ENCODE peak calls at places on chromosome 13, in five cellular contexts. J is breast epithelium, E is IMR-90, P is vagina, I is NB4. X is an unnamed sample.

GRCh38 chr13:79870123-79870522 is 389.2 kb downstream of the NDFIP2 start:
- DNase-seq in J (no peak), E (peak), P (no peak), I (no peak), X (no peak)

GRCh38 chr13:110499621-110500281 is 61.8 kb downstream of the RAB20 start:
- DNase-seq in J (no peak), E (peak), P (no peak), I (no peak), X (no peak)

GRCh38 chr13:74115138-74115537 is 19.1 kb downstream of the KLF12 start:
- DNase-seq in J (no peak), E (peak), P (no peak), I (no peak), X (no peak)

GRCh38 chr13:99971576-99972189 is at the start of gene ZIC5:
- DNase-seq in J (no peak), E (no peak), P (no peak), I (no peak), X (peak)

GRCh38 chr13:90623318-90624011 is 724.0 kb upstream of the MIR17HG start:
- DNase-seq in J (no peak), E (no peak), P (no peak), I (no peak), X (no peak)

GRCh38 chr13:66329988-66330429 is 900.1 kb downstream of the PCDH9 start:
- DNase-seq in J (no peak), E (peak), P (no peak), I (peak), X (no peak)

GRCh38 chr13:112435973-112436372 is 59.8 kb downstream of the SPACA7 start:
- DNase-seq in J (no peak), E (no peak), P (no peak), I (no peak), X (no peak)

GRCh38 chr13:81917829-81918228 is 1576.9 kb upstream of the SPRY2 start:
- DNase-seq in J (no peak), E (no peak), P (no peak), I (no peak), X (no peak)

GRCh38 chr13:38008636-38009035 is 139.1 kb upstream of the TRPC4 start:
- DNase-seq in J (no peak), E (no peak), P (no peak), I (no peak), X (no peak)

GRCh38 chr13:31209172-31209818 is 9.5 kb downstream of the B3GLCT start:
- DNase-seq in J (no peak), E (peak), P (no peak), I (no peak), X (no peak)

GRCh38 chr13:85725433-85725832 is 73.8 kb downstream of the SLITRK6 start:
- DNase-seq in J (no peak), E (no peak), P (no peak), I (no peak), X (no peak)

GRCh38 chr13:73138276-73138950 is 79.6 kb downstream of the KLF5 start:
- DNase-seq in J (no peak), E (peak), P (no peak), I (no peak), X (peak)

GRCh38 chr13:112726018-112726767 is 36.4 kb downstream of the ATP11A start:
- DNase-seq in J (no peak), E (no peak), P (no peak), I (no peak), X (peak)

GRCh38 chr13:40440990-40441820 is 225.2 kb downstream of the FOXO1 start:
- DNase-seq in J (peak), E (no peak), P (no peak), I (no peak), X (peak)

GRCh38 chr13:107847406-107847805 is 367.9 kb downstream of the LIG4 start:
- DNase-seq in J (no peak), E (peak), P (no peak), I (no peak), X (no peak)

GRCh38 chr13:20680416-20681080 is 23.0 kb upstream of the IL17D start:
- DNase-seq in J (no peak), E (no peak), P (no peak), I (no peak), X (no peak)

GRCh38 chr13:67877031-67877430 is 646.9 kb upstream of the PCDH9 start:
- DNase-seq in J (no peak), E (no peak), P (no peak), I (no peak), X (peak)

GRCh38 chr13:46405457-46405856 is 18.4 kb upstream of the RUBCNL start:
- DNase-seq in J (no peak), E (no peak), P (no peak), I (peak), X (no peak)

GRCh38 chr13:27053235-27053884 is 118.3 kb downstream of the USP12 start:
- DNase-seq in J (no peak), E (no peak), P (no peak), I (peak), X (no peak)

GRCh38 chr13:35838356-35838755 is 292.8 kb downstream of the DCLK1 start:
- DNase-seq in J (no peak), E (peak), P (no peak), I (no peak), X (no peak)

GRCh38 chr13:96816261-96816660 is 178.0 kb downstream of the OXGR1 start:
- DNase-seq in J (no peak), E (no peak), P (no peak), I (no peak), X (no peak)

GRCh38 chr13:35953537-35954206 is 177.5 kb downstream of the DCLK1 start:
- DNase-seq in J (no peak), E (peak), P (peak), I (peak), X (peak)

GRCh38 chr13:80527400-80527799 is 186.5 kb upstream of the SPRY2 start:
- DNase-seq in J (no peak), E (no peak), P (no peak), I (no peak), X (no peak)

GRCh38 chr13:99577934-99578917 is 77.0 kb downstream of the TM9SF2 start:
- DNase-seq in J (no peak), E (no peak), P (peak), I (peak), X (no peak)

GRCh38 chr13:64471916-64472315 is 2758.2 kb downstream of the PCDH9 start:
- DNase-seq in J (no peak), E (peak), P (no peak), I (peak), X (no peak)

GRCh38 chr13:46614582-46614981 is 61.6 kb downstream of the LRCH1 start:
- DNase-seq in J (no peak), E (peak), P (no peak), I (no peak), X (no peak)

GRCh38 chr13:22161871-22162270 is 491.0 kb downstream of the FGF9 start:
- DNase-seq in J (no peak), E (no peak), P (no peak), I (peak), X (no peak)

GRCh38 chr13:98080280-98080679 is 62.6 kb upstream of the FARP1 start:
- DNase-seq in J (no peak), E (no peak), P (no peak), I (no peak), X (no peak)

GRCh38 chr13:59680429-59681024 is 483.2 kb downstream of the DIAPH3 start:
- DNase-seq in J (no peak), E (peak), P (no peak), I (peak), X (no peak)

GRCh38 chr13:112985803-112986408 is 16.9 kb downstream of the MCF2L start:
- DNase-seq in J (no peak), E (no peak), P (no peak), I (no peak), X (no peak)

GRCh38 chr13:88979465-88980180 is 1308.5 kb downstream of the SLITRK5 start:
- DNase-seq in J (no peak), E (no peak), P (no peak), I (peak), X (no peak)

GRCh38 chr13:72527333-72527732 is 200.1 kb downstream of the MZT1 start:
- DNase-seq in J (no peak), E (no peak), P (no peak), I (no peak), X (no peak)

GRCh38 chr13:69168436-69168835 is 939.2 kb upstream of the ATXN8OS start:
- DNase-seq in J (no peak), E (no peak), P (no peak), I (no peak), X (no peak)

GRCh38 chr13:43946281-43946680 is 66.6 kb downstream of the LACC1 start:
- DNase-seq in J (no peak), E (no peak), P (no peak), I (no peak), X (no peak)

GRCh38 chr13:112193463-112194166 is 126.7 kb downstream of the SOX1 start:
- DNase-seq in J (no peak), E (no peak), P (no peak), I (no peak), X (no peak)

GRCh38 chr13:21594715-21595545 is 9.0 kb downstream of the MICU2 start:
- DNase-seq in J (no peak), E (no peak), P (no peak), I (no peak), X (no peak)

GRCh38 chr13:105990256-105990958 is 545.1 kb downstream of the EFNB2 start:
- DNase-seq in J (no peak), E (peak), P (no peak), I (no peak), X (no peak)

GRCh38 chr13:40352385-40352778 is 314.1 kb downstream of the FOXO1 start:
- DNase-seq in J (no peak), E (no peak), P (no peak), I (no peak), X (no peak)

DNA sequence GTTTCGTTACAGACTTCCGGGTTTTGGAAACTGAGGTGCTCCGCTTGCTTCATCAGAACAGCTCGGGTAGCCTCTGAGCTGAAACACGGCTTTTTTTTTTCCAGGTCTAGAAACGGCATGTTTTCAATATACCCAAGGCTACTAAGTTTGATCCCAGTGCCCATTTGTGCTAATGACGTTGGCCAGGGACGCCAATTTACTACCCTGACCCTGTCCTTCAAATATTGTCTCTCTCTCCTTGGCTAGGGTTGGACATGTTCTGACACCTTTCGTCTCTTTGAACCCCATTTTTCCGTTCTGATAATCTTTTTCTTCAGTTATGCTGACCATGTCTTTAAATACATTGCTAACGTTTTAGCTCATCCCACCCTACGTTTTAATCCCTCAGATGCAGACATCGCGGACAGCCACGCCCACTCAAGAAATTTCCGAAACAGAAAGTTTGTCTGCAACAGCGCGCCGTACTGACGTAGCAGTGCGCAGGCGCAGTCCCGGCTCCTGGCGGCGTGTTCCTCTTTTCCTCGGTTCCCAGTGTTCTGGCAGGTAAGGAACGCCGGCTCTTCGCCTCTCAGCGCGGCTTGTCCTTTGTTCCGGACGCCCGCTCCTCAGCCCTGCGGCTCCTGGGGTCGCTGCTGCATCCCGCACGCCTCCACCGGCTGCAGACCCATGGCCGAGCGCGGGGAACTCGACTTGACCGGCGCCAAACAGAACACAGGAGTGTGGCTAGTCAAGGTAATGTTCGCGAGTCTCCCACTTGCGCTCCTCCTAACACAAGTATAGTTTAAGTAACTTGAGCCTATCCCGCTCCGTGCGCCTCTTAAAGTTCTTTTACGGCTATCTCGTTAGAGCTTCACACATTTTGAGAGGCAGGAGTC is at the start of gene GTF2F2:
- DNase-seq in J (peak), E (peak), P (peak), I (peak), X (peak)
- TF ChIP-seq POLR2A in J (peak), E (peak), P (peak), I (peak), X (peak)

GRCh38 chr13:102141625-102142472 is 260.0 kb downstream of the FGF14 start:
- DNase-seq in J (no peak), E (peak), P (no peak), I (peak), X (no peak)
- H3K4me3 ChIP-seq in J (no peak), E (no peak), P (no peak), I (no peak), X (no peak)

DNA sequence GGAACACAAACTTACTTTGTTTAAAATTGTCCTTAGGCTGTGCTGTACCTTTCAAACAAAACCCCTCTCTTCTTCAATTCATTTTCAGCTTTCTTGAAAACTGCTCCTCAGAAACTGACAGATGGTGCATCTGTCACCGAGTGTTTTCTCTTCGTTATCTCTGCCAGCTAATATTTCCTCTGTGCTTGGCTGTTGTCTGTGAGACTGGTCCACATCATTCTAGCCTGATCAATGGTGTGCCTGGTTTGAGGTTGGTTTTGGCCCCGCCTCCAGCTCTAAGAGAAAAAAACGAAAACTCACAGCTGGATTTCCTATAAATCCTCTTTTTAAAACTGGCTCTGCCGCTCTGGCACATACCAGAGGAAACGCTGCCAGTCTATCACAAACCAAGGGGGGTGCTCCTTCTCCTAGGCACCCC is 79.7 kb downstream of the STARD13 start:
- DNase-seq in J (no peak), E (peak), P (no peak), I (no peak), X (no peak)
- TF ChIP-seq POLR2A in J (no peak), E (peak), P (no peak), I (no peak), X (no peak)

GRCh38 chr13:42575938-42576337 is 2.0 kb downstream of the TNFSF11 start:
- DNase-seq in J (no peak), E (no peak), P (no peak), I (no peak), X (no peak)

GRCh38 chr13:42571895-42572294 is 2.1 kb upstream of the TNFSF11 start:
- DNase-seq in J (no peak), E (no peak), P (no peak), I (no peak), X (no peak)

GRCh38 chr13:42577538-42577937 is 3.6 kb downstream of the TNFSF11 start:
- DNase-seq in J (no peak), E (no peak), P (no peak), I (no peak), X (no peak)

GRCh38 chr13:42574011-42574410 is at the start of gene TNFSF11:
- DNase-seq in J (no peak), E (no peak), P (no peak), I (no peak), X (peak)

GRCh38 chr13:42574435-42575311 is 721 bp downstream of the TNFSF11 start:
- DNase-seq in J (no peak), E (no peak), P (no peak), I (no peak), X (no peak)
- H3K4me3 ChIP-seq in J (peak), E (no peak), P (peak), I (no peak), X (peak)

GRCh38 chr13:39037410-39037879 is 444 bp downstream of the PROSER1 start:
- DNase-seq in J (no peak), E (no peak), P (no peak), I (no peak), X (no peak)

GRCh38 chr13:39039033-39039432 is 777 bp downstream of the NHLRC3 start:
- DNase-seq in J (no peak), E (no peak), P (no peak), I (peak), X (no peak)

GRCh38 chr13:39038569-39038898 is 278 bp downstream of the NHLRC3 start:
- DNase-seq in J (no peak), E (no peak), P (no peak), I (peak), X (peak)

GRCh38 chr13:39036212-39036611 is 1.7 kb downstream of the PROSER1 start:
- DNase-seq in J (no peak), E (peak), P (no peak), I (peak), X (no peak)

DNA sequence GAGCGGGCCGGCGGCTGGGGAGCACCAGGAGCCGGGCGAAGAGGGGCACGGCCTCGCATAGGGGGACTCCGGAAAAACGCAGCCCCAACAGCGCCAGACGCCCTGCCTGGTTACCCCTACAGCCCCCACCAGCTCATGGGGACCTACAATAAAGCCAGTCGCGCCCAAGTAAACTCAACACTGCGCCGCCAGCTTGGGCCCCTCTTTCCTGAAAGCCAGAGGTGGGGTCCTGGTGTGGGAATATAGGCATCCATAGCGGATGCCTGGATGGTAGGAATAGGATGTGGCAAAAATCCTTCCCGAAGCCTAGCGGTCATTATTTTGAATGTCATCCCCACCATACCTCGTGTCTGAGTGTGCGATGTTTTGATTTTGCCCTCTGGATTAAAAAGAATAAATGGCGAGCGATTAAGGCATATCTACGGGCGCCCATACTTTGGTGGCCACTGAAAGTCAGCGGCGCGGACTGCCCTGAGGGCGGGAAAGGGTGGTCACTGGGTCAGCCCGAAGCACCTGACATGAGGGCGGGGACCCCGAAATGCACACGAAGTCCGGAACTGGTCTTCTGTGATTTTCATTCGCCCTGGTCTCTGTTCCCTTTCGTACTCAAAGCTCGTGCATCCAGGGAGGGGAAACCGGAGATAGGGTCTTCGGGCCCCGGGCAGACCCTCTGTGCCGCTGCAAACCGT is at the start of the genes NHLRC3 and PROSER1:
- DNase-seq in J (peak), E (peak), P (peak), I (peak), X (peak)
- TF ChIP-seq POLR2A in J (no peak), E (peak), P (no peak), I (peak), X (peak)

DNA sequence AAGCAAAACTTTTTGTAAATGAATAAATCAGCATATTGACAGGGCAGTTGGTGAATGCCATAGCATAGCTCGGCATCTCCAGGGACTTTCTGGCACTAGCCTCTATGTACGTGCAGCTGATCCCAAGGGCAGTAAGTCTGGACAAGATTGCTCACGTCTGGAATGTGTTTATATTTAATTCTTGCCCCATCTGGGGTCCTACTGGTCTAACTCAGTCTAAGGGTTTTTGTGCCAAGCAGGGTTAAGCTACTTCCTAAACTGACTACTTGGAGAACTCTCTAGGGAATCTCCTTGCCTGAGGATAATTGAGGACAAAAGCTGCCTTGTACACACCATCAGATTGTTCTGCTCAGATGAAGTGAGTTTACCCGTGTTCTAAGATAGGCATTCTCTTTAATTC is 358.1 kb downstream of the MYO16 start:
- DNase-seq in J (no peak), E (peak), P (no peak), I (no peak), X (no peak)
- H3K4me3 ChIP-seq in J (no peak), E (no peak), P (no peak), I (no peak), X (no peak)

DNA sequence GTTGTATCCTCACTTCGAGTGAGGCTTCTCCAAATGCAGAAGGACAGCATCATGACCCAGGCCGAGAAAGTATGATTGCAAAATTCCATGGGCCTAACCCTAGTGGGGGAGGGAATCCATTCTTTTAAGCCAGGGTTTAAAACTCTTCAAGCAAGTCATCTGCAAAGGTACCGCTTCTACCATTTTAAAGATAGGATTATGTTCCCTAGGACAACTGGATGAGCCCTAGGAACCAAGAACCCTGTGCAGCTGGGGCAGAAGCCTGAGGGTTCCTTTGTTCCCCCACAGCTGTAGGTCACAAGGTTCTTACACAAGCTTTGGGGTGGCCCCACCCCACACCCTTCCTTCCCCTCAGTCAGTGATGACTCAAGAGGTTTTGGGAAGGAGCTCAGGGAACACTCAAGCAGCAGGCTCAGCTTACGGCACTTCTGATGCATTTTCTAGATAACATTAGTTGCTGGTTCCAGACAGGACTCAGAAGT is 13.5 kb downstream of the ARL11 start:
- DNase-seq in J (no peak), E (peak), P (peak), I (peak), X (peak)
- TF ChIP-seq POLR2A in J (no peak), E (no peak), P (no peak), I (no peak), X (no peak)